ENCODE peak calls at places on chromosomes 13 and 19, in four cellular contexts. One of them, this sample, is unnamed.

GRCh38 chr13:36639610-36640009 is 34.2 kb upstream of the SERTM1 start:
- DNase-seq in neuronal stem cell: no peak
- DNase-seq in mesenchymal stem cell: no peak
- DNase-seq in breast epithelium: no peak
- DNase-seq in this sample: no peak

GRCh38 chr13:20945952-20946383 is 43.4 kb upstream of the XPO4 start:
- DNase-seq in neuronal stem cell: no peak
- DNase-seq in mesenchymal stem cell: peak; percentile 12
- DNase-seq in breast epithelium: no peak
- DNase-seq in this sample: no peak

GRCh38 chr13:31885994-31886393 is 145.6 kb upstream of the FRY start:
- DNase-seq in neuronal stem cell: no peak
- DNase-seq in mesenchymal stem cell: peak; percentile 18
- DNase-seq in breast epithelium: no peak
- DNase-seq in this sample: no peak

GRCh38 chr19:29841559-29842367 is 30.0 kb downstream of the CCNE1 start:
- DNase-seq in neuronal stem cell: peak; percentile 29
- DNase-seq in mesenchymal stem cell: peak; percentile 89
- DNase-seq in breast epithelium: no peak
- DNase-seq in this sample: no peak

GRCh38 chr19:10230904-10231623 is at the start of gene S1PR2:
- DNase-seq in neuronal stem cell: peak; percentile 73
- DNase-seq in mesenchymal stem cell: peak; percentile 80
- DNase-seq in breast epithelium: peak; percentile 73
- DNase-seq in this sample: peak; percentile 78

GRCh38 chr19:30449673-30450072 is 77.5 kb downstream of the ZNF536 start:
- DNase-seq in neuronal stem cell: peak; percentile 62
- DNase-seq in mesenchymal stem cell: no peak
- DNase-seq in breast epithelium: no peak
- DNase-seq in this sample: no peak

GRCh38 chr19:10625003-10625761 is at the start of gene SLC44A2:
- DNase-seq in neuronal stem cell: peak; percentile 66
- DNase-seq in mesenchymal stem cell: peak; percentile 58
- DNase-seq in breast epithelium: peak; percentile 80
- DNase-seq in this sample: no peak

GRCh38 chr13:38418286-38418685 is 68.6 kb downstream of the UFM1 start:
- DNase-seq in neuronal stem cell: no peak
- DNase-seq in mesenchymal stem cell: no peak
- DNase-seq in breast epithelium: no peak
- DNase-seq in this sample: no peak

GRCh38 chr13:73440296-73440895 is 381.6 kb downstream of the KLF5 start:
- DNase-seq in neuronal stem cell: no peak
- DNase-seq in mesenchymal stem cell: peak; percentile 27
- DNase-seq in breast epithelium: no peak
- DNase-seq in this sample: no peak

GRCh38 chr13:95579303-95579702 is 26.8 kb downstream of the CLDN10 start:
- DNase-seq in neuronal stem cell: no peak
- DNase-seq in mesenchymal stem cell: no peak
- DNase-seq in breast epithelium: no peak
- DNase-seq in this sample: no peak

GRCh38 chr19:4371209-4371897 is 28.0 kb downstream of the MPND start:
- DNase-seq in neuronal stem cell: no peak
- DNase-seq in mesenchymal stem cell: no peak
- DNase-seq in breast epithelium: no peak
- DNase-seq in this sample: no peak

GRCh38 chr13:78030351-78030750 is 111.7 kb upstream of the EDNRB start:
- DNase-seq in neuronal stem cell: peak; percentile 8
- DNase-seq in mesenchymal stem cell: no peak
- DNase-seq in breast epithelium: no peak
- DNase-seq in this sample: no peak

GRCh38 chr19:42850981-42851717 is 28.4 kb downstream of the PSG1 start:
- DNase-seq in neuronal stem cell: no peak
- DNase-seq in mesenchymal stem cell: peak; percentile 28
- DNase-seq in breast epithelium: peak; percentile 82
- DNase-seq in this sample: no peak

GRCh38 chr19:28495046-28495445 is 717.9 kb downstream of the UQCRFS1 start:
- DNase-seq in neuronal stem cell: no peak
- DNase-seq in mesenchymal stem cell: no peak
- DNase-seq in breast epithelium: no peak
- DNase-seq in this sample: no peak

GRCh38 chr19:6431891-6432290 is 1.7 kb downstream of the SLC25A41 start:
- DNase-seq in neuronal stem cell: no peak
- DNase-seq in mesenchymal stem cell: no peak
- DNase-seq in breast epithelium: no peak
- DNase-seq in this sample: no peak

GRCh38 chr13:113981611-113982295 is 7.9 kb upstream of the C13orf46 start:
- DNase-seq in neuronal stem cell: no peak
- DNase-seq in mesenchymal stem cell: no peak
- DNase-seq in breast epithelium: no peak
- DNase-seq in this sample: no peak

GRCh38 chr19:926595-927043 is 784 bp downstream of the ARID3A start:
- DNase-seq in neuronal stem cell: no peak
- DNase-seq in mesenchymal stem cell: peak; percentile 32
- DNase-seq in breast epithelium: no peak
- DNase-seq in this sample: no peak

GRCh38 chr13:20054586-20054985 is 96.1 kb downstream of the ZMYM2 start:
- DNase-seq in neuronal stem cell: no peak
- DNase-seq in mesenchymal stem cell: no peak
- DNase-seq in breast epithelium: no peak
- DNase-seq in this sample: no peak

GRCh38 chr13:20350380-20350763 is 118.3 kb upstream of the GJB6 start:
- DNase-seq in neuronal stem cell: no peak
- DNase-seq in mesenchymal stem cell: no peak
- DNase-seq in breast epithelium: no peak
- DNase-seq in this sample: no peak

GRCh38 chr13:113849546-113849945 is 14.3 kb downstream of the GAS6 start:
- DNase-seq in neuronal stem cell: no peak
- DNase-seq in mesenchymal stem cell: no peak
- DNase-seq in breast epithelium: no peak
- DNase-seq in this sample: no peak

GRCh38 chr13:91579320-91579719 is 180.9 kb downstream of the GPC5 start:
- DNase-seq in neuronal stem cell: no peak
- DNase-seq in mesenchymal stem cell: no peak
- DNase-seq in breast epithelium: no peak
- DNase-seq in this sample: no peak

GRCh38 chr13:53015044-53015443 is 13.6 kb upstream of the OLFM4 start:
- DNase-seq in neuronal stem cell: no peak
- DNase-seq in mesenchymal stem cell: no peak
- DNase-seq in breast epithelium: no peak
- DNase-seq in this sample: no peak

GRCh38 chr13:107669356-107669755 is 546.0 kb downstream of the LIG4 start:
- DNase-seq in neuronal stem cell: no peak
- DNase-seq in mesenchymal stem cell: peak; percentile 30
- DNase-seq in breast epithelium: no peak
- DNase-seq in this sample: no peak

GRCh38 chr13:25286308-25286968 is 850 bp downstream of the MTMR6 start:
- DNase-seq in neuronal stem cell: peak; percentile 5
- DNase-seq in mesenchymal stem cell: peak; percentile 76
- DNase-seq in breast epithelium: no peak
- DNase-seq in this sample: peak; percentile 23

GRCh38 chr19:33775731-33776487 is 20.8 kb upstream of the KCTD15 start:
- DNase-seq in neuronal stem cell: no peak
- DNase-seq in mesenchymal stem cell: no peak
- DNase-seq in breast epithelium: no peak
- DNase-seq in this sample: no peak

GRCh38 chr13:84049442-84049841 is 167.2 kb upstream of the SLITRK1 start:
- DNase-seq in neuronal stem cell: no peak
- DNase-seq in mesenchymal stem cell: no peak
- DNase-seq in breast epithelium: no peak
- DNase-seq in this sample: no peak

GRCh38 chr13:47933688-47934011 is 67.4 kb downstream of the SUCLA2 start:
- DNase-seq in neuronal stem cell: no peak
- DNase-seq in mesenchymal stem cell: peak; percentile 9
- DNase-seq in breast epithelium: no peak
- DNase-seq in this sample: no peak

GRCh38 chr13:64305246-64305645 is 2889.6 kb upstream of the PCDH20 start:
- DNase-seq in neuronal stem cell: no peak
- DNase-seq in mesenchymal stem cell: no peak
- DNase-seq in breast epithelium: no peak
- DNase-seq in this sample: no peak

GRCh38 chr13:26558074-26558805 is 757 bp downstream of the WASF3 start:
- DNase-seq in neuronal stem cell: peak; percentile 43
- DNase-seq in mesenchymal stem cell: peak; percentile 34
- DNase-seq in breast epithelium: no peak
- DNase-seq in this sample: no peak

GRCh38 chr13:80361298-80361697 is 20.4 kb upstream of the SPRY2 start:
- DNase-seq in neuronal stem cell: no peak
- DNase-seq in mesenchymal stem cell: no peak
- DNase-seq in breast epithelium: no peak
- DNase-seq in this sample: no peak

GRCh38 chr19:50795665-50796073 is 5.5 kb downstream of the ACP4 start:
- DNase-seq in neuronal stem cell: no peak
- DNase-seq in mesenchymal stem cell: no peak
- DNase-seq in breast epithelium: no peak
- DNase-seq in this sample: no peak
- H3K27ac ChIP-seq in neuronal stem cell: no peak overlapping the region
- H3K27ac ChIP-seq in mesenchymal stem cell: no peak overlapping the region
- H3K27ac ChIP-seq in breast epithelium: no peak overlapping the region
- H3K27ac ChIP-seq in this sample: no peak overlapping the region

GRCh38 chr19:8460516-8461298 is 15.9 kb downstream of the HNRNPM start:
- DNase-seq in neuronal stem cell: no peak
- DNase-seq in mesenchymal stem cell: no peak
- DNase-seq in breast epithelium: no peak
- DNase-seq in this sample: no peak

GRCh38 chr19:8461376-8461775 is 16.6 kb downstream of the HNRNPM start:
- DNase-seq in neuronal stem cell: no peak
- DNase-seq in mesenchymal stem cell: no peak
- DNase-seq in breast epithelium: no peak
- DNase-seq in this sample: no peak

GRCh38 chr19:8461891-8462290 is 17.1 kb downstream of the HNRNPM start:
- DNase-seq in neuronal stem cell: no peak
- DNase-seq in mesenchymal stem cell: no peak
- DNase-seq in breast epithelium: no peak
- DNase-seq in this sample: no peak

GRCh38 chr19:8462601-8463000 is 17.8 kb downstream of the HNRNPM start:
- DNase-seq in neuronal stem cell: no peak
- DNase-seq in mesenchymal stem cell: no peak
- DNase-seq in breast epithelium: no peak
- DNase-seq in this sample: no peak

DNA sequence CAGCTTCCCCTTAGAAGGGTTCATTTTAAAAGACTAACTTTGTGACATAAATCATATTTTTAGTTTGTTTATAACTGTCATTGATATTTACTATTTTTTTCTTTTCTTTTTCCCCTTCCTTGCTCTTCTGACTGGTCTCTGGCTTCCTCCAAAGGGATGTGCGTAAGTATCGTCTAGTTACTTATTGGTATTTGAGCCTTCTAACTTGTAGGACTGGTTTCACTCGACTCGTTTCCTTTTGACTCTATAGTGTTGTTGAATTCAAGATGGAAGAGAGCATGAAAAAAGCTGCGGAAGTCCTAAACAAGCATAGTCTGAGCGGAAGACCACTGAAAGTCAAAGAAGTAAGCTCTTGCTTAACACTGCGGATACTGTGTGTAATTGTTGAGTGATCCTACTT is 18.6 kb downstream of the HNRNPM start:
- DNase-seq in neuronal stem cell: no peak
- DNase-seq in mesenchymal stem cell: no peak
- DNase-seq in breast epithelium: no peak
- DNase-seq in this sample: no peak
- H3K4me1 ChIP-seq in neuronal stem cell: no peaks in the 10 kb centered on the region
- H3K4me1 ChIP-seq in mesenchymal stem cell: peaks cover 8% of the 10 kb centered on the region
- H3K4me1 ChIP-seq in breast epithelium: peaks cover 24% of the 10 kb centered on the region
- H3K4me1 ChIP-seq in this sample: no peaks in the 10 kb centered on the region

DNA sequence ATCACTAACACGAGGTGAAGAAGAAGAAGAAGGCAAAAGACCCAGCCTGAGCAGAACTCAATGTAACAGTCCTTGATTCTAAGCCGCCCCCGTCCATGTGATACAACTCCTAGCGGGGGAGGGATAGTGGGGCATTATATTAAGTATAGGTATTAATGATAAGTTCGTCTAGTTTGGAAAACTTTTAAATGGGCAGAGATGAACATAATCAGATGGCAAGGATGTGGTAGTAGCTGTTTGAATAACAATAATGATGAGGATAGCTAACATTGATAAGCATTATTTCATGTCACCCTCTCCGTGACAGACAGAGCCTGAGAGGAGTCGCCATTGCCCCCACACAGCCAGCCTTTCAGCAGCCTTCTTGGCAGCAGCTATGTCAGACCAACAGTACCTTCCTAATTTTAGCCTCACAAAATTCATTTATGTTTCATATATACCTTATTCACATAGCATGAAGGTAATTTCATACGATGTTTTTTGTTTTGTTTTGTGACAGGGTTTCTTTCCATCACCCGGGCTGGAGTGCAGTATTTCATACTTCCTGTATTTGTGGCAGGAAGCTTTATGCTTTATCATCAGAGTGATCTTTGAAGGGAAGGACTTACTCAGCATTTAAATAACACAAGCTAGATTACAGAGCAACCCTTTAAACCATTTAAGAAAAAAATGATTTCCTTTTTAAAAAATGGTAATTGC is 64.4 kb upstream of the NPAS1 start:
- DNase-seq in neuronal stem cell: no peak
- DNase-seq in mesenchymal stem cell: peak; percentile 63
- DNase-seq in breast epithelium: no peak
- DNase-seq in this sample: peak; percentile 29
- H3K4me3 ChIP-seq in neuronal stem cell: no peak overlapping the region
- H3K4me3 ChIP-seq in mesenchymal stem cell: no peak overlapping the region
- H3K4me3 ChIP-seq in breast epithelium: peak overlapping the region; percentile 19
- H3K4me3 ChIP-seq in this sample: peak overlapping the region; percentile 56

GRCh38 chr13:62131604-62132003 is 716.0 kb upstream of the PCDH20 start:
- DNase-seq in neuronal stem cell: no peak
- DNase-seq in mesenchymal stem cell: no peak
- DNase-seq in breast epithelium: no peak
- DNase-seq in this sample: no peak
- H3K27ac ChIP-seq in neuronal stem cell: peak overlapping the region; percentile 38
- H3K27ac ChIP-seq in mesenchymal stem cell: no peak overlapping the region
- H3K27ac ChIP-seq in breast epithelium: no peak overlapping the region
- H3K27ac ChIP-seq in this sample: no peak overlapping the region

GRCh38 chr13:45336025-45336800 is 4.8 kb downstream of the TPT1 start:
- DNase-seq in neuronal stem cell: no peak
- DNase-seq in mesenchymal stem cell: no peak
- DNase-seq in breast epithelium: no peak
- DNase-seq in this sample: no peak

GRCh38 chr13:45337395-45337794 is 3.6 kb downstream of the TPT1 start:
- DNase-seq in neuronal stem cell: no peak
- DNase-seq in mesenchymal stem cell: no peak
- DNase-seq in breast epithelium: no peak
- DNase-seq in this sample: no peak

GRCh38 chr13:45339867-45340266 is 1.1 kb downstream of the TPT1 start:
- DNase-seq in neuronal stem cell: no peak
- DNase-seq in mesenchymal stem cell: no peak
- DNase-seq in breast epithelium: no peak
- DNase-seq in this sample: no peak

GRCh38 chr13:45339399-45339798 is 1.6 kb downstream of the TPT1 start:
- DNase-seq in neuronal stem cell: no peak
- DNase-seq in mesenchymal stem cell: no peak
- DNase-seq in breast epithelium: no peak
- DNase-seq in this sample: no peak

GRCh38 chr13:45337803-45338202 is 3.2 kb downstream of the TPT1 start:
- DNase-seq in neuronal stem cell: no peak
- DNase-seq in mesenchymal stem cell: no peak
- DNase-seq in breast epithelium: no peak
- DNase-seq in this sample: no peak
- H3K4me1 ChIP-seq in neuronal stem cell: peaks cover 10% of the 10 kb centered on the region
- H3K4me1 ChIP-seq in mesenchymal stem cell: peaks cover 9% of the 10 kb centered on the region
- H3K4me1 ChIP-seq in breast epithelium: peaks cover 9% of the 10 kb centered on the region
- H3K4me1 ChIP-seq in this sample: peaks cover 57% of the 10 kb centered on the region

GRCh38 chr19:38734426-38735256 is 9.6 kb downstream of the CAPN12 start:
- DNase-seq in neuronal stem cell: no peak
- DNase-seq in mesenchymal stem cell: peak; percentile 43
- DNase-seq in breast epithelium: peak; percentile 42
- DNase-seq in this sample: peak; percentile 37
- H3K4me3 ChIP-seq in neuronal stem cell: no peak overlapping the region
- H3K4me3 ChIP-seq in mesenchymal stem cell: peak overlapping the region; percentile 26
- H3K4me3 ChIP-seq in breast epithelium: peak overlapping the region; percentile 40
- H3K4me3 ChIP-seq in this sample: peak overlapping the region; percentile 51

This sample was measured in effector memory CD4-positive, alpha-beta T cell.